ENCODE peak calls at places on chromosomes 1 and 21, in eight cellular contexts. One of them, this sample, is unnamed.

GRCh38 chr21:38661296-38662223 is 144.2 kb upstream of the ETS2 start:
- DNase-seq in left ventricle myocardium superior: peak
- DNase-seq in astrocyte of the hippocampus: peak
- DNase-seq in neural crest cell: peak
- DNase-seq in posterior vena cava: no peak
- DNase-seq in NCI-H774: peak
- DNase-seq in activated gamma-delta T cell treated with anti-CD3 and anti-CD28 coated beads, Interleukin-2, amount 50 U/mL, for 16 hours: no peak
- DNase-seq in aorta: peak
- DNase-seq in this sample: peak

GRCh38 chr1:233613252-233614172 is at the start of gene KCNK1:
- DNase-seq in aorta: peak
- DNase-seq in activated gamma-delta T cell treated with anti-CD3 and anti-CD28 coated beads, Interleukin-2, amount 50 U/mL, for 16 hours: no peak
- DNase-seq in NCI-H774: peak
- DNase-seq in astrocyte of the hippocampus: peak
- DNase-seq in left ventricle myocardium superior: peak
- DNase-seq in neural crest cell: peak
- DNase-seq in posterior vena cava: peak
- DNase-seq in this sample: peak

GRCh38 chr1:241356519-241357365 is at the start of gene RGS7:
- DNase-seq in neural crest cell: peak
- DNase-seq in left ventricle myocardium superior: peak
- DNase-seq in astrocyte of the hippocampus: peak
- DNase-seq in aorta: peak
- DNase-seq in posterior vena cava: no peak
- DNase-seq in activated gamma-delta T cell treated with anti-CD3 and anti-CD28 coated beads, Interleukin-2, amount 50 U/mL, for 16 hours: no peak
- DNase-seq in NCI-H774: peak
- DNase-seq in this sample: peak

GRCh38 chr1:156337052-156337887 is 822 bp downstream of the CCT3 start:
- DNase-seq in left ventricle myocardium superior: no peak
- DNase-seq in astrocyte of the hippocampus: peak
- DNase-seq in posterior vena cava: no peak
- DNase-seq in neural crest cell: no peak
- DNase-seq in NCI-H774: no peak
- DNase-seq in activated gamma-delta T cell treated with anti-CD3 and anti-CD28 coated beads, Interleukin-2, amount 50 U/mL, for 16 hours: no peak
- DNase-seq in aorta: no peak
- DNase-seq in this sample: no peak

GRCh38 chr1:65948609-65949229 is 156.0 kb downstream of the PDE4B start:
- DNase-seq in neural crest cell: no peak
- DNase-seq in aorta: no peak
- DNase-seq in activated gamma-delta T cell treated with anti-CD3 and anti-CD28 coated beads, Interleukin-2, amount 50 U/mL, for 16 hours: no peak
- DNase-seq in posterior vena cava: no peak
- DNase-seq in left ventricle myocardium superior: no peak
- DNase-seq in astrocyte of the hippocampus: peak
- DNase-seq in NCI-H774: peak
- DNase-seq in this sample: no peak

GRCh38 chr1:18401921-18402320 is 78.8 kb upstream of the KLHDC7A start:
- DNase-seq in astrocyte of the hippocampus: no peak
- DNase-seq in posterior vena cava: no peak
- DNase-seq in aorta: no peak
- DNase-seq in NCI-H774: no peak
- DNase-seq in left ventricle myocardium superior: no peak
- DNase-seq in neural crest cell: no peak
- DNase-seq in activated gamma-delta T cell treated with anti-CD3 and anti-CD28 coated beads, Interleukin-2, amount 50 U/mL, for 16 hours: no peak
- DNase-seq in this sample: no peak

GRCh38 chr1:217188280-217189235 is 442.3 kb downstream of the GPATCH2 start:
- DNase-seq in astrocyte of the hippocampus: peak
- DNase-seq in neural crest cell: no peak
- DNase-seq in aorta: no peak
- DNase-seq in left ventricle myocardium superior: no peak
- DNase-seq in posterior vena cava: no peak
- DNase-seq in NCI-H774: no peak
- DNase-seq in activated gamma-delta T cell treated with anti-CD3 and anti-CD28 coated beads, Interleukin-2, amount 50 U/mL, for 16 hours: no peak
- DNase-seq in this sample: no peak

GRCh38 chr1:21641537-21641936 is 27.6 kb downstream of the RAP1GAP start:
- DNase-seq in posterior vena cava: no peak
- DNase-seq in neural crest cell: no peak
- DNase-seq in activated gamma-delta T cell treated with anti-CD3 and anti-CD28 coated beads, Interleukin-2, amount 50 U/mL, for 16 hours: no peak
- DNase-seq in NCI-H774: no peak
- DNase-seq in aorta: no peak
- DNase-seq in left ventricle myocardium superior: no peak
- DNase-seq in astrocyte of the hippocampus: no peak
- DNase-seq in this sample: no peak

GRCh38 chr1:197272791-197273190 is 4.7 kb downstream of the CRB1 start:
- DNase-seq in NCI-H774: no peak
- DNase-seq in astrocyte of the hippocampus: peak
- DNase-seq in activated gamma-delta T cell treated with anti-CD3 and anti-CD28 coated beads, Interleukin-2, amount 50 U/mL, for 16 hours: no peak
- DNase-seq in aorta: no peak
- DNase-seq in neural crest cell: no peak
- DNase-seq in posterior vena cava: no peak
- DNase-seq in left ventricle myocardium superior: no peak
- DNase-seq in this sample: no peak

GRCh38 chr1:115179397-115179835 is 90.1 kb upstream of the TSPAN2 start:
- DNase-seq in activated gamma-delta T cell treated with anti-CD3 and anti-CD28 coated beads, Interleukin-2, amount 50 U/mL, for 16 hours: no peak
- DNase-seq in posterior vena cava: no peak
- DNase-seq in NCI-H774: no peak
- DNase-seq in astrocyte of the hippocampus: peak
- DNase-seq in aorta: no peak
- DNase-seq in left ventricle myocardium superior: peak
- DNase-seq in neural crest cell: no peak
- DNase-seq in this sample: peak

GRCh38 chr21:34883501-34884271 is 165.4 kb downstream of the RUNX1 start:
- DNase-seq in posterior vena cava: no peak
- DNase-seq in activated gamma-delta T cell treated with anti-CD3 and anti-CD28 coated beads, Interleukin-2, amount 50 U/mL, for 16 hours: no peak
- DNase-seq in neural crest cell: no peak
- DNase-seq in left ventricle myocardium superior: no peak
- DNase-seq in aorta: no peak
- DNase-seq in NCI-H774: no peak
- DNase-seq in astrocyte of the hippocampus: peak
- DNase-seq in this sample: no peak

GRCh38 chr1:29719253-29719652 is 482.9 kb downstream of the PTPRU start:
- DNase-seq in astrocyte of the hippocampus: peak
- DNase-seq in neural crest cell: no peak
- DNase-seq in NCI-H774: no peak
- DNase-seq in left ventricle myocardium superior: no peak
- DNase-seq in posterior vena cava: no peak
- DNase-seq in activated gamma-delta T cell treated with anti-CD3 and anti-CD28 coated beads, Interleukin-2, amount 50 U/mL, for 16 hours: no peak
- DNase-seq in aorta: no peak
- DNase-seq in this sample: no peak

GRCh38 chr21:38095220-38095619 is 161.6 kb upstream of the KCNJ15 start:
- DNase-seq in astrocyte of the hippocampus: no peak
- DNase-seq in activated gamma-delta T cell treated with anti-CD3 and anti-CD28 coated beads, Interleukin-2, amount 50 U/mL, for 16 hours: no peak
- DNase-seq in posterior vena cava: no peak
- DNase-seq in neural crest cell: no peak
- DNase-seq in NCI-H774: no peak
- DNase-seq in left ventricle myocardium superior: no peak
- DNase-seq in aorta: no peak
- DNase-seq in this sample: no peak

GRCh38 chr21:42317826-42318746 is 2.9 kb upstream of the TFF3 start:
- DNase-seq in neural crest cell: no peak
- DNase-seq in left ventricle myocardium superior: no peak
- DNase-seq in activated gamma-delta T cell treated with anti-CD3 and anti-CD28 coated beads, Interleukin-2, amount 50 U/mL, for 16 hours: no peak
- DNase-seq in aorta: no peak
- DNase-seq in posterior vena cava: no peak
- DNase-seq in NCI-H774: no peak
- DNase-seq in astrocyte of the hippocampus: no peak
- DNase-seq in this sample: no peak

GRCh38 chr1:180851995-180852887 is 60.5 kb upstream of the KIAA1614 start:
- DNase-seq in NCI-H774: no peak
- DNase-seq in neural crest cell: no peak
- DNase-seq in aorta: no peak
- DNase-seq in left ventricle myocardium superior: no peak
- DNase-seq in astrocyte of the hippocampus: no peak
- DNase-seq in posterior vena cava: no peak
- DNase-seq in activated gamma-delta T cell treated with anti-CD3 and anti-CD28 coated beads, Interleukin-2, amount 50 U/mL, for 16 hours: no peak
- DNase-seq in this sample: no peak

GRCh38 chr1:241926141-241926540 is 31.4 kb upstream of the BECN2 start:
- DNase-seq in aorta: no peak
- DNase-seq in activated gamma-delta T cell treated with anti-CD3 and anti-CD28 coated beads, Interleukin-2, amount 50 U/mL, for 16 hours: no peak
- DNase-seq in left ventricle myocardium superior: no peak
- DNase-seq in neural crest cell: no peak
- DNase-seq in NCI-H774: no peak
- DNase-seq in posterior vena cava: peak
- DNase-seq in astrocyte of the hippocampus: no peak
- DNase-seq in this sample: no peak

GRCh38 chr1:16298653-16299052 is 53.6 kb downstream of the FBXO42 start:
- DNase-seq in NCI-H774: no peak
- DNase-seq in neural crest cell: no peak
- DNase-seq in left ventricle myocardium superior: no peak
- DNase-seq in activated gamma-delta T cell treated with anti-CD3 and anti-CD28 coated beads, Interleukin-2, amount 50 U/mL, for 16 hours: no peak
- DNase-seq in astrocyte of the hippocampus: no peak
- DNase-seq in posterior vena cava: no peak
- DNase-seq in aorta: no peak
- DNase-seq in this sample: no peak

GRCh38 chr1:153841463-153841994 is 66.3 kb downstream of the SLC27A3 start:
- DNase-seq in astrocyte of the hippocampus: peak
- DNase-seq in activated gamma-delta T cell treated with anti-CD3 and anti-CD28 coated beads, Interleukin-2, amount 50 U/mL, for 16 hours: no peak
- DNase-seq in posterior vena cava: no peak
- DNase-seq in aorta: no peak
- DNase-seq in NCI-H774: no peak
- DNase-seq in left ventricle myocardium superior: no peak
- DNase-seq in neural crest cell: no peak
- DNase-seq in this sample: no peak

GRCh38 chr1:8880068-8880676 is 1.7 kb upstream of the ENO1 start:
- DNase-seq in neural crest cell: no peak
- DNase-seq in astrocyte of the hippocampus: peak
- DNase-seq in posterior vena cava: peak
- DNase-seq in aorta: peak
- DNase-seq in left ventricle myocardium superior: no peak
- DNase-seq in NCI-H774: no peak
- DNase-seq in activated gamma-delta T cell treated with anti-CD3 and anti-CD28 coated beads, Interleukin-2, amount 50 U/mL, for 16 hours: peak
- DNase-seq in this sample: no peak

GRCh38 chr1:8427493-8427892 is 109.6 kb downstream of the SLC45A1 start:
- DNase-seq in neural crest cell: no peak
- DNase-seq in posterior vena cava: no peak
- DNase-seq in aorta: no peak
- DNase-seq in astrocyte of the hippocampus: peak
- DNase-seq in activated gamma-delta T cell treated with anti-CD3 and anti-CD28 coated beads, Interleukin-2, amount 50 U/mL, for 16 hours: peak
- DNase-seq in left ventricle myocardium superior: no peak
- DNase-seq in NCI-H774: no peak
- DNase-seq in this sample: no peak

GRCh38 chr1:179425186-179425585 is 59.4 kb downstream of the AXDND1 start:
- DNase-seq in posterior vena cava: no peak
- DNase-seq in aorta: no peak
- DNase-seq in neural crest cell: no peak
- DNase-seq in left ventricle myocardium superior: no peak
- DNase-seq in activated gamma-delta T cell treated with anti-CD3 and anti-CD28 coated beads, Interleukin-2, amount 50 U/mL, for 16 hours: no peak
- DNase-seq in astrocyte of the hippocampus: no peak
- DNase-seq in NCI-H774: no peak
- DNase-seq in this sample: no peak

GRCh38 chr1:161367684-161368398 is at the start of gene CFAP126:
- DNase-seq in aorta: no peak
- DNase-seq in left ventricle myocardium superior: peak
- DNase-seq in astrocyte of the hippocampus: peak
- DNase-seq in neural crest cell: peak
- DNase-seq in posterior vena cava: no peak
- DNase-seq in activated gamma-delta T cell treated with anti-CD3 and anti-CD28 coated beads, Interleukin-2, amount 50 U/mL, for 16 hours: no peak
- DNase-seq in NCI-H774: peak
- DNase-seq in this sample: peak

GRCh38 chr1:35269190-35269988 is 880 bp downstream of the ZMYM4 start:
- DNase-seq in left ventricle myocardium superior: no peak
- DNase-seq in posterior vena cava: no peak
- DNase-seq in aorta: no peak
- DNase-seq in NCI-H774: no peak
- DNase-seq in astrocyte of the hippocampus: peak
- DNase-seq in neural crest cell: no peak
- DNase-seq in activated gamma-delta T cell treated with anti-CD3 and anti-CD28 coated beads, Interleukin-2, amount 50 U/mL, for 16 hours: no peak
- DNase-seq in this sample: no peak

GRCh38 chr1:202011994-202012393 is 1.6 kb downstream of the ELF3 start:
- DNase-seq in posterior vena cava: no peak
- DNase-seq in neural crest cell: no peak
- DNase-seq in aorta: no peak
- DNase-seq in activated gamma-delta T cell treated with anti-CD3 and anti-CD28 coated beads, Interleukin-2, amount 50 U/mL, for 16 hours: no peak
- DNase-seq in NCI-H774: no peak
- DNase-seq in astrocyte of the hippocampus: no peak
- DNase-seq in left ventricle myocardium superior: no peak
- DNase-seq in this sample: no peak

GRCh38 chr21:32427958-32428623 is 15.6 kb downstream of the EVA1C start:
- DNase-seq in posterior vena cava: no peak
- DNase-seq in left ventricle myocardium superior: no peak
- DNase-seq in NCI-H774: no peak
- DNase-seq in aorta: peak
- DNase-seq in astrocyte of the hippocampus: no peak
- DNase-seq in neural crest cell: no peak
- DNase-seq in activated gamma-delta T cell treated with anti-CD3 and anti-CD28 coated beads, Interleukin-2, amount 50 U/mL, for 16 hours: no peak
- DNase-seq in this sample: no peak

This sample was measured in heart right ventricle.